ENCODE peak calls at places on chromosome 6, in six cellular contexts. F is breast epithelium; A is CD8-positive, alpha-beta T cell; Q is effector memory CD4-positive, alpha-beta T cell; P is IMR-90; Y is aorta. G is an unnamed sample.

GRCh38 chr6:170034294-170034693 is 256.6 kb downstream of the DLL1 start:
- DNase-seq in P (no peak), Y (peak; percentile 51), F (peak; percentile 52), Q (no peak), A (no peak), G (no peak)

GRCh38 chr6:123524781-123525180 is 112.0 kb downstream of the TRDN start:
- DNase-seq in A (no peak), Q (no peak), P (no peak), Y (no peak), F (no peak), G (no peak)

GRCh38 chr6:21079468-21080048 is 514.0 kb upstream of the SOX4 start:
- DNase-seq in A (no peak), Y (no peak), F (no peak), P (peak; percentile 20), Q (no peak), G (no peak)

GRCh38 chr6:137489410-137490371 is 4.5 kb downstream of the OLIG3 start:
- DNase-seq in Q (no peak), Y (no peak), A (no peak), F (no peak), P (no peak), G (no peak)

GRCh38 chr6:579339-579738 is 77.6 kb downstream of the HUS1B start:
- DNase-seq in Y (no peak), P (peak; percentile 45), Q (no peak), F (no peak), A (no peak), G (peak; percentile 5)

GRCh38 chr6:127202676-127203075 is 64.0 kb upstream of the RNF146 start:
- DNase-seq in Y (no peak), A (no peak), F (no peak), P (no peak), Q (no peak), G (no peak)

GRCh38 chr6:118860363-118860762 is 33.6 kb upstream of the ASF1A start:
- DNase-seq in F (no peak), Q (no peak), Y (no peak), P (no peak), A (no peak), G (no peak)

GRCh38 chr6:79922018-79922417 is 25.3 kb downstream of the ELOVL4 start:
- DNase-seq in A (no peak), Y (no peak), F (no peak), Q (no peak), P (no peak), G (no peak)

GRCh38 chr6:56686429-56686828 is 43.7 kb upstream of the DST start:
- DNase-seq in Y (no peak), F (no peak), Q (no peak), P (no peak), A (no peak), G (no peak)

GRCh38 chr6:56954389-56955170 is at the start of gene BEND6:
- DNase-seq in Y (peak; percentile 88), P (peak; percentile 87), Q (no peak), F (no peak), A (peak; percentile 49), G (peak; percentile 78)

GRCh38 chr6:64299176-64299575 is 663.6 kb downstream of the PHF3 start:
- DNase-seq in F (no peak), Y (no peak), Q (no peak), A (no peak), P (no peak), G (no peak)
- H3K4me3 ChIP-seq in F (no peak overlapping the region), Y (no peak overlapping the region), Q (no peak overlapping the region), A (no peak overlapping the region), P (no peak overlapping the region), G (no peak overlapping the region)

DNA sequence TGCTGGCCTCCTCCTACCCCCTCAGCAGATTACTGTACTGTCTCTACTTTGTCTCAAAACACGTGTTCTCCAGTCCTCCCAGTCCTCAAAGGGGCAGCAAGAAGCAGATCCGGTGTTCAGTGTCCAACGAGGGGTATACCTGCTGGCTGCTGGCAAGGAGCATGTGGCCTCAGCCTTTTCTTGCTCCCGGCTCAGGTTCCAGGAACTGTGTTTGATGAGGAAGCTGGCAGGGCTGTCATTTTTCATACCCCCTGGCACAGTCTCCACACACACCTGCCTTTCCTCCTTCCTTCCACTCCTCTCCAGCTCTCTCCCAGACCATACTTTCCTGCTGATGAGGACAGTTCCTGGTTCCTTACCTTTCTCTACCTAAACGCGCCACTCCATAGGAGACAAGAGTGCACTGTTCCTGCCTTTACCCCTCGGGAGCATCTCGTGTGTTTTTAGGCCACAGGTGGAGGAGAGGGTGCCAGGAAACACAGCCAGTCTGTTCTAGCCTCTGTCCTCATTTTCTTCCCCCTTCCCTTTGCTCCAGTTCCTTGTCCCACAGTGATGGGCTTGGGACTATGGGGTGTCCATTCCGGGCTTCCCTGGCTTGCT is 77.2 kb downstream of the SSR1 start:
- DNase-seq in Y (peak; percentile 57), F (peak; percentile 76), A (no peak), P (no peak), Q (no peak), G (no peak)
- H3K36me3 ChIP-seq in Y (peaks cover 3% of the 10 kb centered on the region), F (no peaks in the 10 kb centered on the region), A (peaks cover 42% of the 10 kb centered on the region), P (peaks cover 31% of the 10 kb centered on the region), Q (peaks cover 46% of the 10 kb centered on the region), G (peaks cover 21% of the 10 kb centered on the region)

GRCh38 chr6:11224252-11224965 is 8.1 kb downstream of the NEDD9 start:
- DNase-seq in A (peak; percentile 65), Q (peak; percentile 23), P (peak; percentile 74), F (no peak), Y (no peak), G (no peak)
- H3K4me3 ChIP-seq in A (no peak overlapping the region), Q (peak overlapping the region; percentile 17), P (no peak overlapping the region), F (peak overlapping the region; percentile 34), Y (no peak overlapping the region), G (no peak overlapping the region)

GRCh38 chr6:90126178-90126577 is 170.5 kb downstream of the BACH2 start:
- DNase-seq in P (no peak), Q (no peak), Y (no peak), F (no peak), A (no peak), G (no peak)

GRCh38 chr6:90135672-90136071 is 161.0 kb downstream of the BACH2 start:
- DNase-seq in A (no peak), F (no peak), P (peak; percentile 90), Y (no peak), Q (no peak), G (peak; percentile 75)

GRCh38 chr6:90131614-90132423 is 164.8 kb downstream of the BACH2 start:
- DNase-seq in Q (no peak), A (no peak), P (peak; percentile 63), F (no peak), Y (peak; percentile 92), G (peak; percentile 96)

GRCh38 chr6:90127589-90127988 is 169.1 kb downstream of the BACH2 start:
- DNase-seq in F (no peak), P (no peak), Y (no peak), Q (no peak), A (no peak), G (no peak)

DNA sequence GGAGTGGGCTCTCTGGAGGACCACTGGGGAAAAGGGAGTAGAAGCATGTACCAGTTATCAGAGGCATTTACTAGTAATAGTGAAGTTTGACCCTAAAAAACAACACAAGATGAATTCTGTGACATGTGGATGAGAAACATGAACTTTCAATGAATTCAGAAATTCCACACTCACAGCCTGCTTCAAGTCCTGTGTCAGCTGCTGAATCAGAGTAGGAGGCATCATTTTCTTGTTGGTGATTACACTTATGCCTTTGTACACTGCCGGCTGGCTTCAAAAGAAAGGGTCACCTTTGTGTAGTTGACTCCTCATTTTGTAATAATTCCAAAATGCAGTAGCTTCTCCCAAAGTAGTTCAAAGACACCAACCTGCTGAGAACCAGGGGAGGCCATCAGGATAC is 165.6 kb downstream of the BACH2 start:
- DNase-seq in F (no peak), Y (no peak), Q (no peak), A (no peak), P (peak; percentile 37), G (no peak)
- H3K36me3 ChIP-seq in F (no peaks in the 10 kb centered on the region), Y (no peaks in the 10 kb centered on the region), Q (no peaks in the 10 kb centered on the region), A (no peaks in the 10 kb centered on the region), P (no peaks in the 10 kb centered on the region), G (no peaks in the 10 kb centered on the region)

DNA sequence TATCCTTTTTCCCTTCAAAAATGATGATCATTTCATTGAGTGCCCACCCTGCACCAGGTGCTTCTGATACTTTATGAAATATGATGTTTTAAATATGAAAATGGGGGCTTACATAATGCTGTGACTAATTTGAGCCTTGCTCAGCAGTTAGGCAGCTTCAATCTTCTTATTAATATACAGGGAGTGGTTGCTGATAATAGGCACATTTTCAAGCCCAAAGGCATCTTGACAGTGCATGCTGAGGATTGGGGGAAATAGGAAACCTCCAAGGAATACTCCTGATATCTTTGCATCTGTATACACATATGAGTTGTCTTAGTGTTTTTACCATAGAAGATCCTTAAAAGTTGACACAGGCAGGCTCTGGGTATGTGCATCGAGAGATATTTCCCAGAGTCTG is 262.3 kb upstream of the SASH1 start:
- DNase-seq in P (no peak), F (no peak), A (no peak), Y (no peak), Q (no peak), G (no peak)
- H3K4me3 ChIP-seq in P (no peak overlapping the region), F (no peak overlapping the region), A (no peak overlapping the region), Y (no peak overlapping the region), Q (no peak overlapping the region), G (no peak overlapping the region)

GRCh38 chr6:66687611-66688140 is 980.6 kb upstream of the EYS start:
- DNase-seq in P (no peak), Q (no peak), A (no peak), Y (no peak), F (no peak), G (no peak)
- H3K36me3 ChIP-seq in P (no peaks in the 10 kb centered on the region), Q (no peaks in the 10 kb centered on the region), A (no peaks in the 10 kb centered on the region), Y (no peaks in the 10 kb centered on the region), F (no peaks in the 10 kb centered on the region), G (no peaks in the 10 kb centered on the region)

GRCh38 chr6:13573255-13573654 is 1.1 kb upstream of the SIRT5 start:
- DNase-seq in A (no peak), Q (no peak), F (no peak), Y (no peak), P (no peak), G (no peak)
- H3K4me3 ChIP-seq in A (no peak overlapping the region), Q (no peak overlapping the region), F (peak overlapping the region; percentile 76), Y (no peak overlapping the region), P (no peak overlapping the region), G (peak overlapping the region; percentile 74)

DNA sequence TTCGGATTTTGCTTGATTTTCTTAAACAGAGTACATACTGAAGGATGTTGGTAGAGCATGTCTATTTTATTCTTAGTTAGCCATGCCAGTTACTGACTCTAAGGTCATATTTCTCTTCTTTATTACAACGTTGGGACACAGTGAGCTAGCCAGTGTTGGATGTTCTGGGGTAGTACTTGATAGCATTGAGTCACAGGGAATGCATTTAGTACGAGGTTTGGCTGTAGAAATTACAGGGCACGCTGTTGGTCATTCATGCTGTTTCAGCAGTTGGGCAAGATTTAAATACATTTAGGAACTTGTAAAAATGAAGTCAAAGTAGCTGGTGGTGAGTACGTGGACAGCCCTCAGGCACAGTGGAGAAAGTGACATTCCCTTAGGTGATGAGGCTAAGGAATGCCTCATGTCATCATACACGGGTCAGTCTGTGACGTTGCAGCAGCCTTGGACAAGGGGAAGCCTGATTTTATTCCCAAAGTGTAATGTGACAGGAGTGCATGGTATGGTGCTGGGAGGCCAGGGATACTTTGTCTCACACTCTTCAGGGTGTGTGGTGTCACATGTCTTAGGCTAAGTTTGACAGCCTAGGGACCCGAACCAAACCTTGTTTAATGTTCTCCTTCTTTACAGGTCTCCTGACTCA is 57.7 kb upstream of the SLC22A1 start:
- DNase-seq in Q (no peak), F (no peak), P (no peak), A (no peak), Y (no peak), G (no peak)
- H3K36me3 ChIP-seq in Q (peaks cover 70% of the 10 kb centered on the region), F (no peaks in the 10 kb centered on the region), P (peaks cover 68% of the 10 kb centered on the region), A (peaks cover 41% of the 10 kb centered on the region), Y (peaks cover 3% of the 10 kb centered on the region), G (peaks cover 25% of the 10 kb centered on the region)